ENCODE peak calls at places on chromosomes 6 and 20, in seven cellular contexts. One of them, this sample, is unnamed.

GRCh38 chr20:53850318-53850717 is 220.1 kb downstream of the BCAS1 start:
- DNase-seq in fibroblast of lung: no peak
- DNase-seq in lower leg skin: no peak
- DNase-seq in fibroblast of pulmonary artery: no peak
- DNase-seq in GM12865: no peak
- DNase-seq in PC-3: no peak
- DNase-seq in mammary epithelial cell: no peak
- DNase-seq in this sample: no peak

GRCh38 chr6:9408718-9409117 is 973.4 kb upstream of the SLC35B3 start:
- DNase-seq in mammary epithelial cell: no peak
- DNase-seq in lower leg skin: no peak
- DNase-seq in fibroblast of pulmonary artery: no peak
- DNase-seq in GM12865: no peak
- DNase-seq in PC-3: peak; percentile 70
- DNase-seq in fibroblast of lung: peak; percentile 48
- DNase-seq in this sample: peak; percentile 80

GRCh38 chr6:38482466-38482865 is 157.3 kb downstream of the BTBD9 start:
- DNase-seq in fibroblast of lung: peak; percentile 68
- DNase-seq in GM12865: no peak
- DNase-seq in mammary epithelial cell: no peak
- DNase-seq in PC-3: no peak
- DNase-seq in lower leg skin: no peak
- DNase-seq in fibroblast of pulmonary artery: no peak
- DNase-seq in this sample: peak; percentile 49

GRCh38 chr6:47092249-47092648 is 50.1 kb upstream of the ADGRF1 start:
- DNase-seq in PC-3: no peak
- DNase-seq in fibroblast of pulmonary artery: peak; percentile 48
- DNase-seq in mammary epithelial cell: no peak
- DNase-seq in fibroblast of lung: no peak
- DNase-seq in GM12865: no peak
- DNase-seq in lower leg skin: no peak
- DNase-seq in this sample: no peak

GRCh38 chr20:17895641-17896246 is 72.8 kb downstream of the SNX5 start:
- DNase-seq in fibroblast of lung: peak; percentile 74
- DNase-seq in fibroblast of pulmonary artery: peak; percentile 61
- DNase-seq in GM12865: peak; percentile 59
- DNase-seq in lower leg skin: peak; percentile 90
- DNase-seq in PC-3: no peak
- DNase-seq in mammary epithelial cell: peak; percentile 73
- DNase-seq in this sample: no peak

GRCh38 chr6:159853735-159854134 is 37.1 kb upstream of the MAS1 start:
- DNase-seq in GM12865: no peak
- DNase-seq in lower leg skin: no peak
- DNase-seq in mammary epithelial cell: no peak
- DNase-seq in fibroblast of lung: no peak
- DNase-seq in fibroblast of pulmonary artery: no peak
- DNase-seq in PC-3: no peak
- DNase-seq in this sample: no peak

GRCh38 chr6:137303436-137303835 is 84.3 kb upstream of the IFNGR1 start:
- DNase-seq in fibroblast of pulmonary artery: no peak
- DNase-seq in lower leg skin: no peak
- DNase-seq in PC-3: no peak
- DNase-seq in GM12865: no peak
- DNase-seq in fibroblast of lung: peak; percentile 50
- DNase-seq in mammary epithelial cell: no peak
- DNase-seq in this sample: no peak

GRCh38 chr20:37351689-37352610 is 6.0 kb downstream of the SRC start:
- DNase-seq in PC-3: no peak
- DNase-seq in mammary epithelial cell: no peak
- DNase-seq in lower leg skin: no peak
- DNase-seq in fibroblast of lung: no peak
- DNase-seq in GM12865: no peak
- DNase-seq in fibroblast of pulmonary artery: no peak
- DNase-seq in this sample: no peak

GRCh38 chr20:24241466-24241865 is 228.0 kb upstream of the SYNDIG1 start:
- DNase-seq in GM12865: no peak
- DNase-seq in mammary epithelial cell: no peak
- DNase-seq in fibroblast of lung: no peak
- DNase-seq in lower leg skin: no peak
- DNase-seq in fibroblast of pulmonary artery: no peak
- DNase-seq in PC-3: no peak
- DNase-seq in this sample: no peak

GRCh38 chr6:32166411-32167061 is 2.1 kb downstream of the EGFL8 start:
- DNase-seq in GM12865: no peak
- DNase-seq in fibroblast of pulmonary artery: no peak
- DNase-seq in PC-3: no peak
- DNase-seq in mammary epithelial cell: no peak
- DNase-seq in lower leg skin: no peak
- DNase-seq in fibroblast of lung: no peak
- DNase-seq in this sample: no peak

GRCh38 chr6:17054647-17055046 is 47.2 kb upstream of the STMND1 start:
- DNase-seq in lower leg skin: no peak
- DNase-seq in fibroblast of lung: no peak
- DNase-seq in GM12865: no peak
- DNase-seq in PC-3: peak; percentile 93
- DNase-seq in mammary epithelial cell: peak; percentile 88
- DNase-seq in fibroblast of pulmonary artery: no peak
- DNase-seq in this sample: no peak

GRCh38 chr6:121439456-121440250 is 4.2 kb downstream of the GJA1 start:
- DNase-seq in fibroblast of lung: peak; percentile 21
- DNase-seq in mammary epithelial cell: no peak
- DNase-seq in fibroblast of pulmonary artery: no peak
- DNase-seq in PC-3: no peak
- DNase-seq in lower leg skin: no peak
- DNase-seq in GM12865: no peak
- DNase-seq in this sample: no peak

GRCh38 chr6:121443953-121444590 is 8.6 kb downstream of the GJA1 start:
- DNase-seq in fibroblast of pulmonary artery: peak; percentile 56
- DNase-seq in mammary epithelial cell: no peak
- DNase-seq in lower leg skin: no peak
- DNase-seq in fibroblast of lung: peak; percentile 61
- DNase-seq in PC-3: no peak
- DNase-seq in GM12865: no peak
- DNase-seq in this sample: no peak

GRCh38 chr6:121437861-121438651 is 2.6 kb downstream of the GJA1 start:
- DNase-seq in lower leg skin: no peak
- DNase-seq in fibroblast of pulmonary artery: peak; percentile 65
- DNase-seq in GM12865: no peak
- DNase-seq in fibroblast of lung: peak; percentile 76
- DNase-seq in PC-3: peak; percentile 44
- DNase-seq in mammary epithelial cell: peak; percentile 82
- DNase-seq in this sample: no peak

GRCh38 chr6:121441477-121441876 is 6.0 kb downstream of the GJA1 start:
- DNase-seq in lower leg skin: no peak
- DNase-seq in PC-3: no peak
- DNase-seq in GM12865: no peak
- DNase-seq in fibroblast of pulmonary artery: no peak
- DNase-seq in fibroblast of lung: no peak
- DNase-seq in mammary epithelial cell: no peak
- DNase-seq in this sample: no peak

GRCh38 chr6:121442591-121442990 is 7.1 kb downstream of the GJA1 start:
- DNase-seq in GM12865: no peak
- DNase-seq in PC-3: no peak
- DNase-seq in lower leg skin: no peak
- DNase-seq in fibroblast of pulmonary artery: peak; percentile 33
- DNase-seq in mammary epithelial cell: no peak
- DNase-seq in fibroblast of lung: peak; percentile 52
- DNase-seq in this sample: no peak
- H3K4me3 ChIP-seq in GM12865: no peak overlapping the region
- H3K4me3 ChIP-seq in PC-3: no peak overlapping the region
- H3K4me3 ChIP-seq in lower leg skin: no peak overlapping the region
- H3K4me3 ChIP-seq in fibroblast of pulmonary artery: no peak overlapping the region
- H3K4me3 ChIP-seq in mammary epithelial cell: no peak overlapping the region
- H3K4me3 ChIP-seq in fibroblast of lung: no peak overlapping the region
- H3K4me3 ChIP-seq in this sample: no peak overlapping the region

GRCh38 chr6:43213431-43213830 is 15.8 kb downstream of the DNPH1 start:
- DNase-seq in GM12865: no peak
- DNase-seq in fibroblast of lung: no peak
- DNase-seq in fibroblast of pulmonary artery: no peak
- DNase-seq in mammary epithelial cell: no peak
- DNase-seq in PC-3: no peak
- DNase-seq in lower leg skin: no peak
- DNase-seq in this sample: no peak

GRCh38 chr6:43215066-43215465 is 14.2 kb downstream of the DNPH1 start:
- DNase-seq in PC-3: no peak
- DNase-seq in mammary epithelial cell: no peak
- DNase-seq in fibroblast of lung: no peak
- DNase-seq in lower leg skin: no peak
- DNase-seq in GM12865: no peak
- DNase-seq in fibroblast of pulmonary artery: no peak
- DNase-seq in this sample: no peak

GRCh38 chr6:43207286-43207685 is 22.0 kb downstream of the DNPH1 start:
- DNase-seq in fibroblast of pulmonary artery: no peak
- DNase-seq in GM12865: no peak
- DNase-seq in lower leg skin: no peak
- DNase-seq in fibroblast of lung: no peak
- DNase-seq in PC-3: no peak
- DNase-seq in mammary epithelial cell: no peak
- DNase-seq in this sample: no peak

GRCh38 chr6:43216200-43216599 is 13.1 kb downstream of the DNPH1 start:
- DNase-seq in mammary epithelial cell: no peak
- DNase-seq in fibroblast of lung: no peak
- DNase-seq in lower leg skin: no peak
- DNase-seq in PC-3: no peak
- DNase-seq in GM12865: no peak
- DNase-seq in fibroblast of pulmonary artery: no peak
- DNase-seq in this sample: no peak

DNA sequence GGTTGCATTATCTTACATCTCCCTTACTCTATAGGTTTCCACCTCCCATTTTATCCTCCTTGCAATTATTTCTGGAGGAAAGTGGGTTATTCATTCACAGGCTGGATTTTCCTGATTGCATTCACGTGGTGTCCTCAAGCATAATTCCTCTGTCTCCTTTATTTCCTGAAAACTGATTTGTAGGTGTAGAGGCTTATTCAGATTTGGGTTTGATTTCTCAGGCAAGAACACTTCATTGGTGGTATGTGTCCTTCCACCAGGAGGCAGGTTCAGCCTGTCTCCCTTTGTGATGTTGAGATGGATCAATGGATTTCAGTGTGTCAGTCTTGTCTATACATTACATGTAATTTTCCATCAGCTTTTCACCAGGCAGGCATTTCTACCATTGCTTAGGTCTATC is 17.3 kb downstream of the DNPH1 start:
- DNase-seq in PC-3: no peak
- DNase-seq in lower leg skin: no peak
- DNase-seq in fibroblast of pulmonary artery: no peak
- DNase-seq in mammary epithelial cell: no peak
- DNase-seq in fibroblast of lung: no peak
- DNase-seq in GM12865: no peak
- DNase-seq in this sample: no peak
- TF ChIP-seq CTCF in PC-3: peak; percentile 29
- TF ChIP-seq CTCF in lower leg skin: no peak
- TF ChIP-seq CTCF in fibroblast of pulmonary artery: peak; percentile 7
- TF ChIP-seq CTCF in mammary epithelial cell: no peak
- TF ChIP-seq CTCF in fibroblast of lung: no peak
- TF ChIP-seq CTCF in GM12865: no peak
- TF ChIP-seq CTCF in this sample: no peak

DNA sequence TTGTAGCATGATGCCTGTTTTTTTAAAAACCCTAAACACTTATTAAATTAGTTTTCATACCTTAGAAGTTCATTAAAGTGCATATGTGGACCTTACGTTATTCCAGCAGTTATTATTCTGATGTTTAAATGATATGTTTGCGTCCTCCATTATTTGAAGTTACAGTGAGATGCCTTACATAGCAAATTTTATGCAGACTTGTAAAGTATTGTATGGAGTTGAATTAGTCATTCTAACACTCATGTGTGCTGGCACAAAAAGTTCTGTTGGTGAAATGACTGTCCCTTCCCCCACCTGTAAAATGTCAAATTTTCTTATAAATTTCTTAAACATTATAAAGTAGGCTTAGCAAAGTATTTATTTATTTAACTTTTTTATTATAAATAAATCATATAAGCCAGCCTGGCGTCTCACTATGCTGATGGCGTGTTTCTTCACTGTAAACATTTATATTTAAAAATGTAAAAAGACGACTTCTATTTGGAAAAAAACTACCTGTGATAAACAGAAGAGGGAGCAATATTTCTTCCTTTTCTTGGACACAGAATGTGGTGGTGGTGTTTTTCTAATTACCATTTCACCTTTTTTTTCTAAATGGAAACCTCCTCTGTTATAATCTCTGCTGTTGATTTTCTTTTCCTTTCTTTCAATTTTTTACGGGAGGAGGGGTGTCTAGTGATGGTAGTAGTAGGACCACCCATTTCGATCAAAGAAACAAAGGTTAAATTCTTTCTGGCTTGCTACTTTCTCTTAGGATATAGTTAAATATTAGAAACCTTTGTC is 155.4 kb downstream of the RFPL4B start:
- DNase-seq in fibroblast of lung: peak; percentile 47
- DNase-seq in GM12865: no peak
- DNase-seq in mammary epithelial cell: no peak
- DNase-seq in lower leg skin: no peak
- DNase-seq in fibroblast of pulmonary artery: peak; percentile 29
- DNase-seq in PC-3: peak; percentile 43
- DNase-seq in this sample: no peak
- H3K4me3 ChIP-seq in fibroblast of lung: no peak overlapping the region
- H3K4me3 ChIP-seq in GM12865: no peak overlapping the region
- H3K4me3 ChIP-seq in mammary epithelial cell: no peak overlapping the region
- H3K4me3 ChIP-seq in lower leg skin: no peak overlapping the region
- H3K4me3 ChIP-seq in fibroblast of pulmonary artery: no peak overlapping the region
- H3K4me3 ChIP-seq in PC-3: no peak overlapping the region
- H3K4me3 ChIP-seq in this sample: no peak overlapping the region

GRCh38 chr20:38652995-38653394 is 51.4 kb downstream of the ARHGAP40 start:
- DNase-seq in GM12865: no peak
- DNase-seq in fibroblast of pulmonary artery: no peak
- DNase-seq in fibroblast of lung: no peak
- DNase-seq in PC-3: no peak
- DNase-seq in lower leg skin: no peak
- DNase-seq in mammary epithelial cell: no peak
- DNase-seq in this sample: no peak

GRCh38 chr20:38649275-38649891 is 47.8 kb downstream of the ARHGAP40 start:
- DNase-seq in fibroblast of pulmonary artery: peak; percentile 48
- DNase-seq in mammary epithelial cell: no peak
- DNase-seq in fibroblast of lung: peak; percentile 11
- DNase-seq in PC-3: peak; percentile 48
- DNase-seq in GM12865: peak; percentile 28
- DNase-seq in lower leg skin: no peak
- DNase-seq in this sample: no peak

GRCh38 chr20:38651562-38651961 is 50.0 kb downstream of the ARHGAP40 start:
- DNase-seq in GM12865: no peak
- DNase-seq in fibroblast of lung: no peak
- DNase-seq in lower leg skin: no peak
- DNase-seq in PC-3: no peak
- DNase-seq in fibroblast of pulmonary artery: no peak
- DNase-seq in mammary epithelial cell: no peak
- DNase-seq in this sample: no peak

GRCh38 chr20:38651154-38651553 is 49.5 kb downstream of the ARHGAP40 start:
- DNase-seq in PC-3: peak; percentile 21
- DNase-seq in fibroblast of pulmonary artery: no peak
- DNase-seq in fibroblast of lung: no peak
- DNase-seq in mammary epithelial cell: no peak
- DNase-seq in lower leg skin: no peak
- DNase-seq in GM12865: no peak
- DNase-seq in this sample: no peak

DNA sequence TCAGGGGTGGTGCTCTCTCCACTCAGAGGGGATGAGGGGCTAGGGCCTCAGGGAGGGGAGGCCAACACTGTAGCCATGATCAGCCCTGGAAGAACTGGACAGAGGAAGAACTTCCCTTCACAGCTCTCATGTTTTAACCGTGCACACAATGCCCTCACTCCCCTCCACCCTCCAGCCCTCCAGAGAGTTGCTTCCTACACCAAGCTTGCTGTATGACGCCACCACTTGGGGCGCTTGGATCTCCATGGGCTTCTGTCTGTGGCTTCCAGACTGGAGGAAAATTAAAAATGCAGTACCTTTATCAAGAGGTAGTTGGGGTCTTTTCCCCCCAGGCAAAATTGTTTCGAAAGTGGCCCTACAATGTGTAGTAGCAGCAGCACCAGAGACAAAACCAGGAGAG is 48.4 kb downstream of the ARHGAP40 start:
- DNase-seq in fibroblast of pulmonary artery: no peak
- DNase-seq in fibroblast of lung: no peak
- DNase-seq in mammary epithelial cell: no peak
- DNase-seq in PC-3: no peak
- DNase-seq in GM12865: no peak
- DNase-seq in lower leg skin: no peak
- DNase-seq in this sample: no peak
- TF ChIP-seq CTCF in fibroblast of pulmonary artery: no peak
- TF ChIP-seq CTCF in fibroblast of lung: no peak
- TF ChIP-seq CTCF in mammary epithelial cell: no peak
- TF ChIP-seq CTCF in PC-3: no peak
- TF ChIP-seq CTCF in GM12865: no peak
- TF ChIP-seq CTCF in lower leg skin: no peak
- TF ChIP-seq CTCF in this sample: no peak